ENCODE peak calls at places on chromosomes 4 and X, in nine cellular contexts. Z, N, L, E, M, T, Q, O and W are unnamed samples.

GRCh38 chr4:164134388-164134787 is 619.5 kb upstream of the SMIM31 start:
- DNase-seq in Z (no peak), N (no peak), L (no peak), E (no peak), M (no peak), T (no peak), Q (no peak), O (no peak), W (no peak)

GRCh38 chr4:11878241-11878640 is 449.5 kb upstream of the HS3ST1 start:
- DNase-seq in Z (no peak), N (no peak), L (no peak), E (no peak), M (no peak), T (no peak), Q (no peak), O (no peak), W (no peak)

GRCh38 chr4:55609393-55609821 is 17.4 kb upstream of the PDCL2 start:
- DNase-seq in Z (no peak), N (no peak), L (no peak), E (no peak), M (no peak), T (no peak), Q (no peak), O (no peak), W (no peak)

GRCh38 chrX:65644621-65645287 is 22.7 kb upstream of the MSN start:
- DNase-seq in Z (no peak), N (no peak), L (no peak), E (peak), M (no peak), T (peak), Q (no peak), O (no peak), W (peak)

GRCh38 chr4:81314196-81314896 is 99.3 kb upstream of the PRKG2 start:
- DNase-seq in Z (no peak), N (peak), L (no peak), E (no peak), M (peak), T (peak), Q (no peak), O (no peak), W (no peak)

GRCh38 chrX:101347859-101348451 is 587 bp downstream of the TIMM8A start:
- DNase-seq in Z (no peak), N (no peak), L (no peak), E (no peak), M (no peak), T (no peak), Q (no peak), O (no peak), W (no peak)

GRCh38 chr4:54384563-54384962 is 155.5 kb downstream of the PDGFRA start:
- DNase-seq in Z (no peak), N (no peak), L (no peak), E (no peak), M (peak), T (peak), Q (no peak), O (no peak), W (no peak)

GRCh38 chr4:52704133-52704532 is 45.0 kb upstream of the USP46 start:
- DNase-seq in Z (no peak), N (no peak), L (no peak), E (no peak), M (no peak), T (no peak), Q (no peak), O (no peak), W (no peak)

GRCh38 chrX:12344954-12345353 is 206.7 kb downstream of the FRMPD4 start:
- DNase-seq in Z (no peak), N (no peak), L (no peak), E (no peak), M (no peak), T (no peak), Q (no peak), O (no peak), W (no peak)

GRCh38 chr4:26028793-26029511 is 114.9 kb downstream of the SMIM20 start:
- DNase-seq in Z (peak), N (peak), L (peak), E (peak), M (peak), T (peak), Q (peak), O (peak), W (no peak)

GRCh38 chr4:134687646-134688628 is 486.3 kb upstream of the PABPC4L start:
- DNase-seq in Z (no peak), N (no peak), L (no peak), E (no peak), M (no peak), T (no peak), Q (no peak), O (no peak), W (no peak)

GRCh38 chr4:62377700-62378099 is 1177.6 kb downstream of the ADGRL3 start:
- DNase-seq in Z (no peak), N (no peak), L (no peak), E (no peak), M (no peak), T (no peak), Q (no peak), O (no peak), W (no peak)

GRCh38 chrX:18643853-18644252 is 28.1 kb downstream of the RS1 start:
- DNase-seq in Z (no peak), N (no peak), L (no peak), E (no peak), M (no peak), T (no peak), Q (no peak), O (no peak), W (no peak)

GRCh38 chr4:81963005-81963404 is 410.8 kb downstream of the HNRNPD start:
- DNase-seq in Z (no peak), N (no peak), L (no peak), E (no peak), M (no peak), T (no peak), Q (no peak), O (no peak), W (no peak)

GRCh38 chrX:101287402-101287801 is 3.7 kb downstream of the TAF7L start:
- DNase-seq in Z (no peak), N (no peak), L (peak), E (no peak), M (peak), T (no peak), Q (no peak), O (no peak), W (no peak)